ENCODE peak calls at places on chromosomes 2 and 18, in seven cellular contexts. Z is GM12878, Q is HCT116, K is H1, T is K562, H is SK-N-SH, G is HepG2. F is an unnamed sample.

GRCh38 chr2:181788883-181789555 is 102.5 kb upstream of the ITPRID2 start:
- DNase-seq in Z (no peak), Q (no peak), K (no peak), T (no peak), H (no peak), G (no peak), F (no peak)

GRCh38 chr2:107430596-107431266 is 396.0 kb upstream of the RGPD4 start:
- DNase-seq in Z (no peak), Q (no peak), K (no peak), T (no peak), H (no peak), G (no peak), F (no peak)

GRCh38 chr2:61371027-61371426 is 99.9 kb downstream of the USP34 start:
- DNase-seq in Z (no peak), Q (no peak), K (no peak), T (no peak), H (no peak), G (no peak), F (no peak)

GRCh38 chr2:207768891-207769596 is 662 bp downstream of the FZD5 start:
- DNase-seq in Z (no peak), Q (no peak), K (peak), T (peak), H (no peak), G (peak), F (peak)

GRCh38 chr2:222319576-222320440 is 21.0 kb upstream of the PAX3 start:
- DNase-seq in Z (no peak), Q (no peak), K (peak), T (no peak), H (peak), G (no peak), F (peak)

GRCh38 chr18:61892683-61893303 is at the start of gene RNF152:
- DNase-seq in Z (no peak), Q (no peak), K (peak), T (no peak), H (peak), G (no peak), F (peak)

GRCh38 chr18:74795766-74796165 is 198.1 kb downstream of the ZNF407 start:
- DNase-seq in Z (no peak), Q (no peak), K (no peak), T (no peak), H (no peak), G (no peak), F (no peak)

GRCh38 chr2:189609853-189610252 is 29.3 kb upstream of the SLC40A1 start:
- DNase-seq in Z (no peak), Q (no peak), K (no peak), T (no peak), H (no peak), G (no peak), F (no peak)

GRCh38 chr18:13275075-13275474 is 56.5 kb downstream of the LDLRAD4 start:
- DNase-seq in Z (no peak), Q (no peak), K (no peak), T (no peak), H (no peak), G (no peak), F (no peak)

GRCh38 chr18:76395609-76396008 is 99.4 kb downstream of the ZNF516 start:
- DNase-seq in Z (no peak), Q (no peak), K (no peak), T (no peak), H (no peak), G (no peak), F (no peak)

GRCh38 chr18:76922107-76922506 is 99.8 kb downstream of the ZNF236 start:
- DNase-seq in Z (peak), Q (peak), K (no peak), T (peak), H (peak), G (peak), F (peak)

GRCh38 chr2:183078163-183078466 is 432 bp upstream of the DUSP19 start:
- DNase-seq in Z (no peak), Q (no peak), K (no peak), T (no peak), H (peak), G (no peak), F (no peak)

GRCh38 chr2:232667989-232668583 is 29.0 kb upstream of the GIGYF2 start:
- DNase-seq in Z (no peak), Q (no peak), K (no peak), T (no peak), H (no peak), G (no peak), F (no peak)

GRCh38 chr18:70288171-70288850 is 534 bp upstream of the SOCS6 start:
- DNase-seq in Z (no peak), Q (no peak), K (peak), T (no peak), H (no peak), G (peak), F (peak)

GRCh38 chr2:46836295-46837111 is 79.1 kb downstream of the MCFD2 start:
- DNase-seq in Z (no peak), Q (no peak), K (no peak), T (no peak), H (no peak), G (no peak), F (no peak)

GRCh38 chr18:44185981-44186380 is 494.7 kb upstream of the SETBP1 start:
- DNase-seq in Z (no peak), Q (no peak), K (no peak), T (no peak), H (no peak), G (no peak), F (no peak)

GRCh38 chr2:53998834-53999233 is 28.0 kb upstream of the PSME4 start:
- DNase-seq in Z (no peak), Q (no peak), K (no peak), T (no peak), H (no peak), G (no peak), F (no peak)

GRCh38 chr2:101762451-101763171 is 65.1 kb downstream of the MAP4K4 start:
- DNase-seq in Z (no peak), Q (no peak), K (no peak), T (no peak), H (no peak), G (no peak), F (no peak)

GRCh38 chr2:232871418-232871834 is 1.4 kb downstream of the SNORC start:
- DNase-seq in Z (no peak), Q (no peak), K (no peak), T (no peak), H (peak), G (no peak), F (no peak)

GRCh38 chr2:192194065-192194865 is 468 bp downstream of the TMEFF2 start:
- DNase-seq in Z (no peak), Q (no peak), K (peak), T (no peak), H (no peak), G (no peak), F (no peak)

GRCh38 chr18:55906533-55906932 is 318.5 kb upstream of the TCF4 start:
- DNase-seq in Z (no peak), Q (no peak), K (no peak), T (no peak), H (no peak), G (no peak), F (no peak)

GRCh38 chr2:28080911-28081310 is 190.4 kb downstream of the BABAM2 start:
- DNase-seq in Z (no peak), Q (no peak), K (no peak), T (no peak), H (no peak), G (no peak), F (no peak)

GRCh38 chr18:25594351-25594750 is 242.4 kb upstream of the ZNF521 start:
- DNase-seq in Z (no peak), Q (no peak), K (no peak), T (no peak), H (peak), G (no peak), F (no peak)

GRCh38 chr2:61853086-61853847 is 593 bp downstream of the FAM161A start:
- DNase-seq in Z (no peak), Q (peak), K (no peak), T (peak), H (peak), G (peak), F (peak)

GRCh38 chr2:55144922-55145820 is 86.9 kb downstream of the CLHC1 start:
- DNase-seq in Z (no peak), Q (no peak), K (no peak), T (no peak), H (no peak), G (no peak), F (no peak)

GRCh38 chr2:73203055-73203681 is 794 bp downstream of the NOTO start:
- DNase-seq in Z (no peak), Q (no peak), K (no peak), T (no peak), H (peak), G (no peak), F (no peak)

GRCh38 chr2:120809151-120809550 is 73.5 kb downstream of the GLI2 start:
- DNase-seq in Z (no peak), Q (no peak), K (no peak), T (no peak), H (no peak), G (no peak), F (no peak)

GRCh38 chr2:137173514-137173913 is 408.2 kb downstream of the THSD7B start:
- DNase-seq in Z (peak), Q (no peak), K (no peak), T (no peak), H (no peak), G (peak), F (peak)

GRCh38 chr2:148674063-148675020 is 29.8 kb downstream of the EPC2 start:
- DNase-seq in Z (no peak), Q (peak), K (peak), T (peak), H (peak), G (peak), F (peak)

GRCh38 chr18:6994719-6995430 is 122.7 kb downstream of the LAMA1 start:
- DNase-seq in Z (no peak), Q (no peak), K (no peak), T (no peak), H (peak), G (no peak), F (no peak)

GRCh38 chr2:128751751-128752150 is 433.1 kb upstream of the HS6ST1 start:
- DNase-seq in Z (no peak), Q (no peak), K (no peak), T (no peak), H (no peak), G (no peak), F (no peak)

GRCh38 chr2:128754246-128754724 is 435.6 kb upstream of the HS6ST1 start:
- DNase-seq in Z (peak), Q (no peak), K (no peak), T (no peak), H (peak), G (no peak), F (no peak)

GRCh38 chr2:128752691-128753263 is 434.1 kb upstream of the HS6ST1 start:
- DNase-seq in Z (no peak), Q (no peak), K (no peak), T (no peak), H (no peak), G (no peak), F (no peak)

GRCh38 chr2:128755693-128756371 is 437.2 kb upstream of the HS6ST1 start:
- DNase-seq in Z (no peak), Q (no peak), K (no peak), T (no peak), H (no peak), G (no peak), F (no peak)

GRCh38 chr2:128753321-128753720 is 434.7 kb upstream of the HS6ST1 start:
- DNase-seq in Z (no peak), Q (no peak), K (no peak), T (no peak), H (no peak), G (no peak), F (no peak)
- TF ChIP-seq JUND in Z (no peak), Q (no peak), K (no peak), T (no peak), H (no peak), G (no peak), F (no peak)

GRCh38 chr2:45332094-45332493 is 279.0 kb downstream of the SRBD1 start:
- DNase-seq in Z (no peak), Q (no peak), K (no peak), T (no peak), H (no peak), G (no peak), F (no peak)

GRCh38 chr2:45331034-45331786 is 279.9 kb downstream of the SRBD1 start:
- DNase-seq in Z (no peak), Q (no peak), K (no peak), T (no peak), H (no peak), G (peak), F (peak)

GRCh38 chr2:45330617-45331016 is 280.4 kb downstream of the SRBD1 start:
- DNase-seq in Z (no peak), Q (no peak), K (no peak), T (no peak), H (no peak), G (peak), F (no peak)

GRCh38 chr2:45329045-45329677 is 281.9 kb downstream of the SRBD1 start:
- DNase-seq in Z (no peak), Q (peak), K (no peak), T (no peak), H (no peak), G (peak), F (no peak)

DNA sequence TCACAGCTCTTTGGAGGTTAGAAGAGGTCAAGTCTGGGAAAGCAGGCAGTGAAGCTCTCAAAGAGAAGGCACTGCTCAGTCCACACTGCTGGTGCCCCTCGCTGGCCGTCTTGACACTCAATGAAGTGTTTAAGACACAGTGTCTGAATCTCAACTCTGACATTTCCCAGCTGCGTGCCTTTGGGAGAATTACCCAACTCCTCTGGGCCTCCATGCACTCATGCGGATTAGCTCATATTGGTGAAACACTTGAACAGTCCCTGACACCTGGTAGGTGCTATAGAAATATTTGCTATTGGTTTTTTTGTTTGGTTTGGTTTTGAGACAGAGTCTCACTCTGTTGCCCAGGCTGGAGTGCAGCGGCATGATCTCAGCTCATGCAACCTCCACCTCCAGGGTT is 281.0 kb downstream of the SRBD1 start:
- DNase-seq in Z (no peak), Q (no peak), K (no peak), T (no peak), H (no peak), G (no peak), F (no peak)
- TF ChIP-seq JUND in Z (no peak), Q (no peak), K (no peak), T (no peak), H (no peak), G (no peak), F (no peak)

DNA sequence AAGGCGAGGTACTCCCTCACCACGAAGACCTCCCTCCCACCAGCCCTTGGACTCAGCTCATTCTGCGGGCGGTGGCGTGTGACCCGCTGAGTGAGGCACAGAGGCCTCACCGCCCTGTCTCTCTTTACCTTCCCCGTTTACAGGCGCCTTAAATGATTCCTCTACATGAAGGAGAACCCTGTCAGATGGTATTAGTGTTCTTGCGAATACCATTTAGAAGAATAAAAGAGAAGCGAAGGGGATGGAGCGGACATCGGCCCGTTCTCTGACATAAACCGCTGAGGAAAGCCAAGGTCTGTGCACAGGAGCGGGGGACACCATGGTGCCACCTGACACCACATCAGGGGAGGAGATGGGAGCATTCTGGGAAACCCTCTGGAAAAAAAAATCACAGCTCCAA is 179.8 kb downstream of the HDAC4 start:
- DNase-seq in Z (no peak), Q (no peak), K (no peak), T (no peak), H (no peak), G (no peak), F (no peak)
- TF ChIP-seq JUND in Z (no peak), Q (no peak), K (no peak), T (no peak), H (no peak), G (no peak), F (no peak)

GRCh38 chr18:46623541-46623940 is 33.5 kb downstream of the LOXHD1 start:
- DNase-seq in Z (no peak), Q (no peak), K (peak), T (no peak), H (peak), G (no peak), F (no peak)
- TF ChIP-seq JUND in Z (no peak), Q (no peak), K (no peak), T (no peak), H (no peak), G (no peak), F (no peak)

F was measured in T47D.